ENCODE peak calls at places on chromosomes 2 and 18, in eight cellular contexts. B is germinal center; A is GF-D8; Q is stimulated activated CD4-positive, alpha-beta T cell treated with anti-CD3 and anti-CD28 coated beads, Interleukin-1b, Interleukin-23, amount 100 ng/mL, for 4 hours; W is brain microvascular endothelial cell; D is hippocampal formation; R is H4; S is B cell. Z is an unnamed sample.

GRCh38 chr2:12507295-12507694 is 209.4 kb upstream of the TRIB2 start:
- DNase-seq in B (no peak), A (peak; percentile 17), Q (peak; percentile 54), W (no peak), D (no peak), R (peak; percentile 84), S (no peak), Z (no peak)

GRCh38 chr2:12730265-12730664 is 13.5 kb downstream of the TRIB2 start:
- DNase-seq in B (no peak), A (no peak), Q (no peak), W (no peak), D (no peak), R (no peak), S (no peak), Z (no peak)

GRCh38 chr2:109279243-109279860 is 150.3 kb downstream of the SH3RF3 start:
- DNase-seq in B (no peak), A (no peak), Q (no peak), W (no peak), D (no peak), R (no peak), S (no peak), Z (no peak)

GRCh38 chr2:241870611-241871537 is 1.3 kb downstream of the RTP5 start:
- DNase-seq in B (no peak), A (no peak), Q (no peak), W (no peak), D (no peak), R (no peak), S (peak; percentile 63), Z (no peak)

GRCh38 chr2:234290671-234291070 is 206.2 kb downstream of the ARL4C start:
- DNase-seq in B (peak; percentile 38), A (no peak), Q (peak; percentile 39), W (no peak), D (no peak), R (no peak), S (peak; percentile 46), Z (peak; percentile 34)

GRCh38 chr2:134435936-134436335 is 182.1 kb downstream of the MGAT5 start:
- DNase-seq in B (no peak), A (no peak), Q (no peak), W (no peak), D (no peak), R (no peak), S (no peak), Z (no peak)

GRCh38 chr2:99775585-99775984 is 285.8 kb upstream of the REV1 start:
- DNase-seq in B (no peak), A (no peak), Q (no peak), W (no peak), D (no peak), R (no peak), S (no peak), Z (no peak)

GRCh38 chr2:71453404-71454220 is at the start of gene DYSF:
- DNase-seq in B (no peak), A (peak; percentile 56), Q (no peak), W (no peak), D (no peak), R (no peak), S (no peak), Z (peak; percentile 27)

GRCh38 chr2:55231546-55232083 is 478 bp downstream of the CLHC1 start:
- DNase-seq in B (no peak), A (no peak), Q (no peak), W (no peak), D (peak; percentile 11), R (no peak), S (no peak), Z (no peak)

GRCh38 chr2:10368491-10369231 is 66.0 kb downstream of the HPCAL1 start:
- DNase-seq in B (no peak), A (no peak), Q (no peak), W (no peak), D (no peak), R (no peak), S (no peak), Z (peak; percentile 82)

GRCh38 chr2:118668431-118669424 is 178.7 kb downstream of the EN1 start:
- DNase-seq in B (no peak), A (no peak), Q (no peak), W (peak; percentile 97), D (no peak), R (peak; percentile 90), S (no peak), Z (no peak)

GRCh38 chr18:13136689-13137040 is 81.9 kb upstream of the LDLRAD4 start:
- DNase-seq in B (peak; percentile 41), A (no peak), Q (no peak), W (no peak), D (no peak), R (no peak), S (peak; percentile 72), Z (no peak)

GRCh38 chr2:226030369-226031077 is 631.0 kb downstream of the NYAP2 start:
- DNase-seq in B (peak; percentile 3), A (peak; percentile 80), Q (no peak), W (no peak), D (no peak), R (no peak), S (peak; percentile 11), Z (no peak)

GRCh38 chr2:106095478-106096392 is 98.4 kb downstream of the UXS1 start:
- DNase-seq in B (no peak), A (no peak), Q (peak; percentile 50), W (no peak), D (no peak), R (no peak), S (peak; percentile 63), Z (no peak)

GRCh38 chr2:25558262-25558661 is 115.1 kb downstream of the DTNB start:
- DNase-seq in B (peak; percentile 45), A (peak; percentile 87), Q (no peak), W (peak; percentile 63), D (no peak), R (peak; percentile 49), S (no peak), Z (no peak)

GRCh38 chr18:46042571-46043123 is 29.4 kb downstream of the PSTPIP2 start:
- DNase-seq in B (no peak), A (peak; percentile 99), Q (no peak), W (no peak), D (no peak), R (peak; percentile 61), S (no peak), Z (no peak)

GRCh38 chr2:241905716-241906376 is 36.3 kb downstream of the RTP5 start:
- DNase-seq in B (no peak), A (no peak), Q (no peak), W (no peak), D (no peak), R (no peak), S (no peak), Z (no peak)

GRCh38 chr18:8989855-8990254 is 112.6 kb upstream of the NDUFV2 start:
- DNase-seq in B (no peak), A (no peak), Q (no peak), W (no peak), D (no peak), R (no peak), S (no peak), Z (no peak)

GRCh38 chr2:102119255-102119654 is 23.3 kb upstream of the IL1R1 start:
- DNase-seq in B (no peak), A (no peak), Q (no peak), W (no peak), D (no peak), R (no peak), S (no peak), Z (no peak)

GRCh38 chr18:67513285-67513684 is 3.2 kb downstream of the DSEL start:
- DNase-seq in B (no peak), A (no peak), Q (no peak), W (peak; percentile 12), D (no peak), R (peak; percentile 45), S (no peak), Z (no peak)